ENCODE peak calls at places on chromosomes 13 and 19, in four cellular contexts. One of them, this sample, is unnamed.

GRCh38 chr19:39416152-39416551 is 3.7 kb downstream of the PLEKHG2 start:
- DNase-seq in lower leg skin: no peak
- DNase-seq in activated CD4-positive, alpha-beta T cell treated with anti-CD3 and anti-CD28 coated beads for 1 hour: no peak
- DNase-seq in Kasumi-1: no peak
- DNase-seq in this sample: no peak

GRCh38 chr19:2711175-2711936 is 8.9 kb upstream of the GNG7 start:
- DNase-seq in lower leg skin: no peak
- DNase-seq in activated CD4-positive, alpha-beta T cell treated with anti-CD3 and anti-CD28 coated beads for 1 hour: no peak
- DNase-seq in Kasumi-1: peak
- DNase-seq in this sample: no peak

GRCh38 chr13:41970918-41971317 is 10.0 kb upstream of the VWA8 start:
- DNase-seq in activated CD4-positive, alpha-beta T cell treated with anti-CD3 and anti-CD28 coated beads for 1 hour: no peak
- DNase-seq in lower leg skin: no peak
- DNase-seq in Kasumi-1: no peak
- DNase-seq in this sample: no peak

GRCh38 chr13:51584731-51585191 is 499 bp downstream of the WDFY2 start:
- DNase-seq in lower leg skin: no peak
- DNase-seq in activated CD4-positive, alpha-beta T cell treated with anti-CD3 and anti-CD28 coated beads for 1 hour: peak
- DNase-seq in Kasumi-1: peak
- DNase-seq in this sample: peak

GRCh38 chr13:98825659-98826058 is 73.2 kb upstream of the SLC15A1 start:
- DNase-seq in Kasumi-1: no peak
- DNase-seq in lower leg skin: no peak
- DNase-seq in activated CD4-positive, alpha-beta T cell treated with anti-CD3 and anti-CD28 coated beads for 1 hour: no peak
- DNase-seq in this sample: no peak

GRCh38 chr19:41849067-41849466 is 4.2 kb downstream of the DMRTC2 start:
- DNase-seq in activated CD4-positive, alpha-beta T cell treated with anti-CD3 and anti-CD28 coated beads for 1 hour: no peak
- DNase-seq in lower leg skin: no peak
- DNase-seq in Kasumi-1: no peak
- DNase-seq in this sample: no peak

GRCh38 chr19:17999685-18000479 is 8.1 kb upstream of the ARRDC2 start:
- DNase-seq in lower leg skin: no peak
- DNase-seq in Kasumi-1: no peak
- DNase-seq in activated CD4-positive, alpha-beta T cell treated with anti-CD3 and anti-CD28 coated beads for 1 hour: no peak
- DNase-seq in this sample: no peak

GRCh38 chr13:45521292-45521691 is 56.6 kb downstream of the COG3 start:
- DNase-seq in activated CD4-positive, alpha-beta T cell treated with anti-CD3 and anti-CD28 coated beads for 1 hour: no peak
- DNase-seq in lower leg skin: no peak
- DNase-seq in Kasumi-1: peak
- DNase-seq in this sample: no peak

GRCh38 chr19:49256691-49257090 is 68.3 kb downstream of the SLC6A16 start:
- DNase-seq in lower leg skin: no peak
- DNase-seq in Kasumi-1: no peak
- DNase-seq in activated CD4-positive, alpha-beta T cell treated with anti-CD3 and anti-CD28 coated beads for 1 hour: no peak
- DNase-seq in this sample: no peak

GRCh38 chr13:110128546-110128945 is 178.4 kb downstream of the COL4A1 start:
- DNase-seq in Kasumi-1: no peak
- DNase-seq in lower leg skin: no peak
- DNase-seq in activated CD4-positive, alpha-beta T cell treated with anti-CD3 and anti-CD28 coated beads for 1 hour: no peak
- DNase-seq in this sample: no peak

GRCh38 chr13:33251131-33251629 is 34.4 kb downstream of the STARD13 start:
- DNase-seq in lower leg skin: no peak
- DNase-seq in Kasumi-1: peak
- DNase-seq in activated CD4-positive, alpha-beta T cell treated with anti-CD3 and anti-CD28 coated beads for 1 hour: no peak
- DNase-seq in this sample: no peak

GRCh38 chr13:77678691-77679090 is 18.8 kb upstream of the SLAIN1 start:
- DNase-seq in lower leg skin: no peak
- DNase-seq in activated CD4-positive, alpha-beta T cell treated with anti-CD3 and anti-CD28 coated beads for 1 hour: no peak
- DNase-seq in Kasumi-1: no peak
- DNase-seq in this sample: no peak

GRCh38 chr13:50761406-50761805 is 82.1 kb downstream of the DLEU7 start:
- DNase-seq in lower leg skin: no peak
- DNase-seq in Kasumi-1: no peak
- DNase-seq in activated CD4-positive, alpha-beta T cell treated with anti-CD3 and anti-CD28 coated beads for 1 hour: no peak
- DNase-seq in this sample: no peak

GRCh38 chr13:23504188-23504587 is 66.0 kb upstream of the TNFRSF19 start:
- DNase-seq in activated CD4-positive, alpha-beta T cell treated with anti-CD3 and anti-CD28 coated beads for 1 hour: no peak
- DNase-seq in Kasumi-1: no peak
- DNase-seq in lower leg skin: no peak
- DNase-seq in this sample: no peak

GRCh38 chr19:51552996-51553725 is 17.9 kb upstream of the ZNF175 start:
- DNase-seq in activated CD4-positive, alpha-beta T cell treated with anti-CD3 and anti-CD28 coated beads for 1 hour: no peak
- DNase-seq in lower leg skin: peak
- DNase-seq in Kasumi-1: peak
- DNase-seq in this sample: no peak

This sample was measured in suprapubic skin.